ENCODE peak calls at places on chromosome 2, in nine cellular contexts. I, Q, U, S, H, R, X, T and J are unnamed samples.

GRCh38 chr2:98269274-98269673 is 77.0 kb upstream of the CNGA3 start:
- DNase-seq in I (peak; percentile 51), X (peak; percentile 54), R (no peak), S (peak; percentile 58), H (peak; percentile 40), T (no peak), U (no peak), Q (peak; percentile 81), J (peak; percentile 40)

GRCh38 chr2:42801388-42801787 is 9.0 kb upstream of the HAAO start:
- DNase-seq in R (no peak), T (no peak), U (no peak), I (no peak), H (no peak), Q (no peak), S (no peak), X (no peak), J (no peak)

GRCh38 chr2:160721089-160722040 is 227.8 kb upstream of the RBMS1 start:
- DNase-seq in U (no peak), X (no peak), H (no peak), T (no peak), Q (peak; percentile 14), I (no peak), R (no peak), S (no peak), J (no peak)

GRCh38 chr2:222739939-222740338 is 68.5 kb downstream of the MOGAT1 start:
- DNase-seq in R (no peak), T (no peak), X (no peak), H (no peak), S (no peak), Q (no peak), I (no peak), U (no peak), J (no peak)

GRCh38 chr2:65045651-65046050 is 10.6 kb upstream of the CEP68 start:
- DNase-seq in U (no peak), H (no peak), T (peak; percentile 52), Q (peak; percentile 70), S (peak; percentile 59), R (no peak), I (no peak), X (no peak), J (no peak)

GRCh38 chr2:71898375-71898774 is 249.3 kb downstream of the CYP26B1 start:
- DNase-seq in S (no peak), I (no peak), R (no peak), T (no peak), X (no peak), Q (no peak), U (no peak), H (no peak), J (no peak)

GRCh38 chr2:7725132-7725849 is 808.1 kb downstream of the RNF144A start:
- DNase-seq in H (peak; percentile 38), S (peak; percentile 41), Q (peak; percentile 35), T (no peak), I (peak; percentile 6), R (no peak), X (no peak), U (no peak), J (no peak)

GRCh38 chr2:73897934-73898333 is 5.1 kb downstream of the ACTG2 start:
- DNase-seq in I (no peak), X (no peak), S (no peak), T (no peak), R (peak; percentile 6), U (no peak), Q (no peak), H (no peak), J (no peak)

GRCh38 chr2:11750422-11750821 is 4.0 kb downstream of the LPIN1 start:
- DNase-seq in Q (no peak), X (peak; percentile 26), S (peak; percentile 23), U (peak; percentile 31), I (peak; percentile 74), H (no peak), T (no peak), R (no peak), J (no peak)

GRCh38 chr2:219186754-219187456 is 8.8 kb downstream of the RETREG2 start:
- DNase-seq in X (no peak), Q (no peak), U (no peak), S (no peak), R (no peak), H (no peak), T (no peak), I (no peak), J (no peak)

GRCh38 chr2:189096769-189097447 is 82.7 kb downstream of the COL5A2 start:
- DNase-seq in U (no peak), Q (peak; percentile 95), R (no peak), I (no peak), T (no peak), X (peak; percentile 27), H (peak; percentile 81), S (peak; percentile 92), J (no peak)

GRCh38 chr2:231321021-231321420 is 74.5 kb upstream of the B3GNT7 start:
- DNase-seq in R (peak; percentile 53), T (no peak), X (no peak), Q (no peak), I (no peak), H (no peak), U (no peak), S (no peak), J (no peak)
- TF ChIP-seq CTCF in R (no peak), T (no peak), X (no peak), Q (no peak), I (no peak), H (no peak), U (no peak), S (no peak), J (no peak)

GRCh38 chr2:227862741-227863588 is 8.5 kb upstream of the DAW1 start:
- DNase-seq in T (no peak), H (no peak), S (peak; percentile 77), X (peak; percentile 97), Q (peak; percentile 90), U (no peak), I (no peak), R (no peak), J (no peak)
- TF ChIP-seq CTCF in T (no peak), H (peak; percentile 4), S (peak; percentile 18), X (no peak), Q (peak; percentile 21), U (no peak), I (peak; percentile 5), R (no peak), J (no peak)

DNA sequence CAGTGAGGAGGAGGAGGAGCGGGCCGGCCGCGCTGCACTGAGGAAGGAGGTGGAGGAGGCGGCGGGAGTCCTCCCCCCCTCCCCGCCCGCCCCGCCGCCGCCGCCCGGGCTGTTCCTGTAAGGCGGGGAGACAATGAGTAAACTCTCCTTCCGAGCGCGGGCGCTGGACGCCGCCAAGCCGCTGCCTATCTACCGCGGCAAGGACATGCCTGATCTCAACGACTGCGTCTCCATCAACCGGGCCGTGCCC is 259 bp downstream of the EPC2 start:
- DNase-seq in U (no peak), S (no peak), T (no peak), Q (no peak), H (no peak), R (no peak), I (no peak), X (no peak), J (no peak)
- TF ChIP-seq CTCF in U (no peak), S (no peak), T (no peak), Q (no peak), H (no peak), R (no peak), I (no peak), X (no peak), J (no peak)

DNA sequence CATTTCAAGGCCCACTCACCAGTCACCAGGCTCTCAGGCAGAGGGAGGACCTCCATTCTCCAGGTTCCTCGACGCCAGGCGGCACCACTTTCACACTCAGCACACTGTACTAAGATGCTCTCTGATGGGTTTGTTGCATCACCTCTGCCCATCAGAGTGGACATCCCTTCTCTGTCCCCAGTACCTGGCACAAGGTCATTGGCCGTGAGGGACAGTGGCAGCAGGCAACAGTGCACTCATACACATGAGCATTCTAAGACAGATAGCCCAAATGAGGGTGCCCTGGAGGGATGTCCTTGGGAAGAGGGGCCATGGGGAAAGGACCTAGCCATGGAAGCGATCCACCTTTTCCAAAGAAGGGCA is 3.0 kb upstream of the ADRA2B start:
- DNase-seq in U (no peak), Q (no peak), S (no peak), I (no peak), T (no peak), H (no peak), R (no peak), X (no peak), J (no peak)
- TF ChIP-seq CTCF in U (no peak), Q (no peak), S (no peak), I (no peak), T (no peak), H (no peak), R (no peak), X (no peak), J (no peak)